ENCODE peak calls at places on chromosomes 7 and 10, in five cellular contexts. O is mammary epithelial cell, L is fibroblast of lung, A is GM23248, S is astrocyte. X is an unnamed sample.

GRCh38 chr10:71244638-71245419 is 32.5 kb downstream of the UNC5B start:
- DNase-seq in O (no peak), L (peak; percentile 76), A (peak; percentile 87), S (peak; percentile 70), X (no peak)

GRCh38 chr10:26048756-26049155 is 114.7 kb downstream of the MYO3A start:
- DNase-seq in O (no peak), L (peak; percentile 4), A (no peak), S (peak; percentile 3), X (no peak)

GRCh38 chr10:7773845-7774801 is 13.7 kb downstream of the KIN start:
- DNase-seq in O (no peak), L (no peak), A (no peak), S (no peak), X (no peak)

GRCh38 chr7:34090796-34091195 is 185.5 kb downstream of the BMPER start:
- DNase-seq in O (no peak), L (no peak), A (no peak), S (no peak), X (no peak)

GRCh38 chr7:46391215-46391614 is 470.1 kb upstream of the IGFBP3 start:
- DNase-seq in O (no peak), L (peak; percentile 15), A (peak; percentile 7), S (no peak), X (no peak)

GRCh38 chr10:6537704-6538103 is 42.4 kb downstream of the PRKCQ start:
- DNase-seq in O (no peak), L (no peak), A (no peak), S (no peak), X (no peak)

GRCh38 chr7:149321978-149322541 is 60.1 kb downstream of the ZNF783 start:
- DNase-seq in O (no peak), L (peak; percentile 21), A (peak; percentile 29), S (peak; percentile 14), X (peak; percentile 84)

GRCh38 chr7:37709631-37710509 is 26.3 kb downstream of the GPR141 start:
- DNase-seq in O (no peak), L (no peak), A (no peak), S (no peak), X (peak; percentile 42)

GRCh38 chr10:122149607-122150505 is 121.2 kb upstream of the BTBD16 start:
- DNase-seq in O (no peak), L (no peak), A (peak; percentile 90), S (no peak), X (no peak)

GRCh38 chr7:1369856-1370657 is 89.2 kb downstream of the MICALL2 start:
- DNase-seq in O (no peak), L (no peak), A (no peak), S (no peak), X (no peak)

GRCh38 chr7:1368150-1368681 is 91.1 kb downstream of the MICALL2 start:
- DNase-seq in O (no peak), L (no peak), A (no peak), S (no peak), X (no peak)

GRCh38 chr7:1370738-1371137 is 88.5 kb downstream of the MICALL2 start:
- DNase-seq in O (no peak), L (no peak), A (no peak), S (no peak), X (no peak)

GRCh38 chr7:1367501-1367900 is 91.8 kb downstream of the MICALL2 start:
- DNase-seq in O (no peak), L (no peak), A (no peak), S (no peak), X (no peak)

DNA sequence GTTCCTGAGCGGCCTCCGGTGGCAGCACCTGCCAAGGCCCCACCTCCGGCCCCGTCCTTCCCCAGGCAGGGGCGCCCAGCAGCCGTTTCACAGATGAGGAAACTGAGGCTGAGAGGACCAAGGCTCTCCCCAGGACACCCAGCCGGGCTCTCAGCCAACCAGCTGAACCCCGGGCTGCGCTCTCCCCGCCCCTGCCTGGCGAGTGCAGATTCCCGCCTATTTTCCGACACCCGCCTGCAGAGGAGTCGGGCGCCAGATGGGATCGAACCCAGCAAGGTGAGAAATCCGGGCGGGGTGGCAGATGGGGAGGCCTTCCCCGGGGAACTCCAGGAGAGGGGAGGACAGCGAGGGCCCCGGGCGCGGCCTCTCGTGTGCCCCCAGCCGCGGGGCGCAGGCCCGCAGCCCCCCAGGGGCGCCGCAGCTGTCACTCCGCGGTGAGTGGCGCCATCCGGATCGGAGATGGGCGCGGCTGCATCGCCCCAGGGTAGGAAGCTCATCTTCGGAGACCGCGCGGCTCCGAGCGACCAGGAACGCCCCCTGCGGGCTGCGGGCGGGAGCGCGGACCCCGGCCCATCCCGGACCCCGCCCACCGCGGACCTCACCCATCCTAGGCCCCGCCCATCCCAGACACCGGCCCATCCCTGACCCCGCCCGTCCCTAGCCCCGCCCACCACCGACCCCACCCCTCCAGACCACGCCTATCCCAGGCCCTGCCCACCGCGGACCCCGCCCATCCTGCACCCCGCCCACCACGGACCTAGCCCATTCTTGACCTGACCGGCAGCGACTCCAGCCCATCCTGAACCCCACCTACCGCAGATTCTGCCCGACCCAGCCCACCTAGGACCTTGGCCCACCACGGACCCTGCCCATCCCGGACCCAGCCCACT is 90.3 kb downstream of the MICALL2 start:
- DNase-seq in O (no peak), L (no peak), A (peak; percentile 35), S (no peak), X (no peak)
- TF ChIP-seq EZH2 in O (no peak), L (no peak), A (peak; percentile 72), S (peak; percentile 72), X (no peak)

DNA sequence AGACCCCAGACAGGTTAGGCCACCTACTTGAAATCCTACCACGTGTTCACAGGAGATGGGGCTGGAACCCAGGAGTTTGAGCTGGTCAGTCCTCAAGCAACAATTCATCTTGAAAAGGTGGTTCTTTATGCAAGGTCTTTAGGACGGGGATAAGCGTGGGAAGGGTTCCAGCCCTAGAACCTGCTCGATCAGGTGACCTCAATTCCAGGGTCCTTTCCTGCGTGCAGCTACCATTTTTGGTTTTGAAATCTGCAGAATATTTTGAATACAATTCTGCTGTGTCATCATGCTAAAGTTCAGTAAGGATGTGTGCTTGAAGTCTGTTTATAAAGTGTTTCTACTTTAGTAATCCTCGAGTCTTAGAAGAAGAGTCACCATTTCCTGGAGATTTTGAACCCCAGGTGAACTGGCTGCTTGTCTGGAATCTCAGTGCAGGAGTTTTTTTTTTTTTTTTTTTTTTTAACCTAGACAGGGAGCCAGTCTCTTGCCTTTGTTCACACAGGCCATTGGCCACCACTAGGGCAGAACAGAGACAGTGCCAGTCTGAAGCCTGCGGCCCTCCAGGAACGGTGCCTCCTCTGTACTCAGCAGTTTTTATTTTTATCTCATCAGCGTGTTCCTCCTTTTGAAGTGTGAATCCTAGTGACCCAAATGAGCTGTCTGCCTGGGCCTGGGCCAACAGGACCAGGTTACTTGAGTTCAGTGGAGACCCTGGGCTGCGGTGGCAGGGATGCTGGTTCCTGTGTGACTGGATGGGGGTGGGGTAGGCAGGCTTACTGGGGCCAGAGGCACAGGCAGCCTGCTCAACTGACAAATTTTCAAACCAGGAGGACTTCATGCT is 54.6 kb downstream of the EEPD1 start:
- DNase-seq in O (peak; percentile 25), L (peak; percentile 94), A (peak; percentile 82), S (peak; percentile 93), X (no peak)
- H3K27ac ChIP-seq in O (no peak overlapping the region), L (no peak overlapping the region), A (peak overlapping the region; percentile 47), S (peak overlapping the region; percentile 93), X (no peak overlapping the region)

DNA sequence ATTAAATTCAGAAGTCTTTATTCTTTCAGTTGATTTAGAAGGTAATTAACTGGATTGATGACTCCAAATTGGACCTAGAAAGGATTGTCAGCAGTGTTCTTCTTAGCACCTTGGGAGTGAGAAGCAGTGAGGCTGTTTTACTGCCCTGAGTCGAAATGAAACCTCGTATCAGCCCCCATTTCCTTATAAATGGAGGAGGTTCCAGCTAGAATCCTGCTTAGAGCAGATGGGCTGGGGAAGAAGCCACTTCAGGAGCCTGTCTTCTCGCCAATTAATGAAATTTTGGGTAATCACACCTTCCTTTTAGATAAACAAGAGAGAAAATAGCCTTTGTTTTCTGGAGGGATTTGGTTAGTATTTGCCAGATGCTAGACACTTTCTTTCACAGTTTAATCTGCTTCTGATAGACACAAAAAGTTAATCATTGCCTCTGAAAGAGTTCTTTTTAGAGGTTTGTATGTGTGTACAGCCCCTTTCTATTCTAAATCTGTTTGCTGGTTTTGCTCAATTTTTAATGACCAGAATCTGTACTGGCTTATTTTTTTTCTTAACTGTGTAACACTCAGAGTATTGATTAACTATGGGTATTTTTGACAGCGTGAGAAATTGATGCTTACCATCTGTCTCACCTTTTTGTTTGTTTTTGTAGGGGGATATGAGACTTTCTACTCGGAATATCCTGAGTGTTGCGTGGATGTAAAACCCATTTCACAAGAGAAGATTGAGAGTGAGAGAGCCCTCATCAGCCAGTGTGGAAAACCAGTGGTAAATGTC is 4.6 kb downstream of the DUSP5 start:
- DNase-seq in O (no peak), L (no peak), A (no peak), S (no peak), X (peak; percentile 36)
- H3K4me1 ChIP-seq in O (peaks cover 45% of the 10 kb centered on the region), L (peaks cover 34% of the 10 kb centered on the region), A (peaks cover 57% of the 10 kb centered on the region), S (peaks cover 55% of the 10 kb centered on the region), X (peaks cover 58% of the 10 kb centered on the region)

GRCh38 chr7:35253182-35253679 is 669 bp downstream of the TBX20 start:
- DNase-seq in O (no peak), L (no peak), A (no peak), S (no peak), X (no peak)
- TF ChIP-seq EZH2 in O (no peak), L (peak; percentile 49), A (no peak), S (no peak), X (no peak)

DNA sequence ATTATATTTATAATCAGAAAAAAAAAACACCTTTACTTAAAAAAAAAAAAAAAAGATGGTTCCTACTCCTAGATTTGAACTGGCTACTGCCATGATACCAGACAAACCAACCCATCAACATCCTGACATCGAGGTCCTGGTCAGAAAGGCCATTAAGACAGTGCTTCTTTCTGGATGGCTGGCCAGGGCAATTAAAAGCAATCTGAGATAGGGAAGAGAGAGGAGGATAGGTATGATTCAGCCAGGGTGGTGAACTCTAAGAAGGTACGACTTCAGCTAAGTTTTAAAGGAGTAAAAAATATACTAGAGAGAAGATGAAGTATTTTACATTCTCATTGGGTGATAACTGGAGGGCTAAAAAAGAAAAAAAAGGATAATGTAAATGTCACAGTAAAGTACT is 139.0 kb downstream of the DOCK4 start:
- DNase-seq in O (no peak), L (no peak), A (no peak), S (no peak), X (no peak)
- H3K27ac ChIP-seq in O (no peak overlapping the region), L (no peak overlapping the region), A (no peak overlapping the region), S (no peak overlapping the region), X (no peak overlapping the region)

GRCh38 chr10:114022292-114022691 is 21.4 kb upstream of the ADRB1 start:
- DNase-seq in O (no peak), L (peak; percentile 11), A (peak; percentile 16), S (no peak), X (no peak)
- H3K4me1 ChIP-seq in O (peaks cover 30% of the 10 kb centered on the region), L (no peaks in the 10 kb centered on the region), A (peaks cover 25% of the 10 kb centered on the region), S (peaks cover 15% of the 10 kb centered on the region), X (peaks cover 14% of the 10 kb centered on the region)

GRCh38 chr7:157652954-157653826 is 316.4 kb downstream of the DNAJB6 start:
- DNase-seq in O (no peak), L (no peak), A (no peak), S (no peak), X (no peak)

GRCh38 chr7:157652161-157652953 is 315.6 kb downstream of the DNAJB6 start:
- DNase-seq in O (no peak), L (no peak), A (no peak), S (no peak), X (no peak)

GRCh38 chr7:157654350-157654749 is 317.5 kb downstream of the DNAJB6 start:
- DNase-seq in O (no peak), L (no peak), A (no peak), S (no peak), X (no peak)

GRCh38 chr7:157651366-157652160 is 314.8 kb downstream of the DNAJB6 start:
- DNase-seq in O (no peak), L (no peak), A (no peak), S (no peak), X (no peak)

GRCh38 chr7:157653827-157654207 is 317.0 kb downstream of the DNAJB6 start:
- DNase-seq in O (no peak), L (no peak), A (no peak), S (no peak), X (no peak)
- TF ChIP-seq EZH2 in O (no peak), L (no peak), A (no peak), S (no peak), X (no peak)